ENCODE peak calls at places on chromosome 2, in four cellular contexts. One of them, this sample, is unnamed.

GRCh38 chr2:215137741-215138340 is 585 bp downstream of the ABCA12 start:
- DNase-seq in IMR-90: peak; percentile 42
- DNase-seq in H1: no peak
- DNase-seq in mesenchymal stem cell: peak; percentile 28
- DNase-seq in this sample: no peak

GRCh38 chr2:191343796-191344338 is 98.7 kb downstream of the MYO1B start:
- DNase-seq in IMR-90: no peak
- DNase-seq in mesenchymal stem cell: no peak
- DNase-seq in H1: no peak
- DNase-seq in this sample: no peak

GRCh38 chr2:14408695-14409094 is 223.8 kb upstream of the LRATD1 start:
- DNase-seq in IMR-90: no peak
- DNase-seq in H1: no peak
- DNase-seq in mesenchymal stem cell: no peak
- DNase-seq in this sample: no peak

GRCh38 chr2:159118859-159119510 is 150.5 kb downstream of the TANC1 start:
- DNase-seq in IMR-90: no peak
- DNase-seq in mesenchymal stem cell: no peak
- DNase-seq in H1: peak; percentile 10
- DNase-seq in this sample: no peak

GRCh38 chr2:121356058-121356640 is 71.1 kb upstream of the TFCP2L1 start:
- DNase-seq in IMR-90: peak; percentile 69
- DNase-seq in mesenchymal stem cell: peak; percentile 72
- DNase-seq in H1: peak; percentile 71
- DNase-seq in this sample: peak; percentile 84

GRCh38 chr2:172674034-172674967 is 61.3 kb upstream of the RAPGEF4 start:
- DNase-seq in IMR-90: no peak
- DNase-seq in H1: peak; percentile 89
- DNase-seq in mesenchymal stem cell: peak; percentile 43
- DNase-seq in this sample: peak; percentile 78

GRCh38 chr2:5932556-5933469 is 240.6 kb downstream of the SOX11 start:
- DNase-seq in H1: no peak
- DNase-seq in mesenchymal stem cell: no peak
- DNase-seq in IMR-90: no peak
- DNase-seq in this sample: no peak

GRCh38 chr2:144511945-144512344 is 8.0 kb downstream of the ZEB2 start:
- DNase-seq in IMR-90: no peak
- DNase-seq in H1: no peak
- DNase-seq in mesenchymal stem cell: no peak
- DNase-seq in this sample: no peak

GRCh38 chr2:143581989-143582719 is 452.9 kb downstream of the ARHGAP15 start:
- DNase-seq in mesenchymal stem cell: no peak
- DNase-seq in IMR-90: peak; percentile 52
- DNase-seq in H1: no peak
- DNase-seq in this sample: peak; percentile 18

GRCh38 chr2:23053580-23053979 is 331.4 kb upstream of the KLHL29 start:
- DNase-seq in mesenchymal stem cell: no peak
- DNase-seq in H1: no peak
- DNase-seq in IMR-90: no peak
- DNase-seq in this sample: no peak

GRCh38 chr2:28454016-28454930 is 41.6 kb upstream of the PLB1 start:
- DNase-seq in IMR-90: peak; percentile 45
- DNase-seq in H1: no peak
- DNase-seq in mesenchymal stem cell: no peak
- DNase-seq in this sample: no peak

GRCh38 chr2:134776836-134777235 is 58.0 kb upstream of the TMEM163 start:
- DNase-seq in mesenchymal stem cell: no peak
- DNase-seq in H1: no peak
- DNase-seq in IMR-90: no peak
- DNase-seq in this sample: no peak

GRCh38 chr2:171541202-171541884 is 19.1 kb downstream of the CYBRD1 start:
- DNase-seq in mesenchymal stem cell: no peak
- DNase-seq in IMR-90: no peak
- DNase-seq in H1: peak; percentile 73
- DNase-seq in this sample: peak; percentile 77

GRCh38 chr2:10497797-10498251 is 49.7 kb upstream of the ODC1 start:
- DNase-seq in mesenchymal stem cell: peak; percentile 83
- DNase-seq in H1: peak; percentile 43
- DNase-seq in IMR-90: peak; percentile 83
- DNase-seq in this sample: peak; percentile 58

GRCh38 chr2:33134086-33134763 is 187.5 kb downstream of the LTBP1 start:
- DNase-seq in IMR-90: peak; percentile 99
- DNase-seq in H1: no peak
- DNase-seq in mesenchymal stem cell: peak; percentile 96
- DNase-seq in this sample: no peak

GRCh38 chr2:15410884-15411283 is 150.2 kb downstream of the NBAS start:
- DNase-seq in H1: no peak
- DNase-seq in IMR-90: no peak
- DNase-seq in mesenchymal stem cell: no peak
- DNase-seq in this sample: no peak

GRCh38 chr2:40213071-40213470 is 238.8 kb downstream of the SLC8A1 start:
- DNase-seq in mesenchymal stem cell: peak; percentile 35
- DNase-seq in H1: no peak
- DNase-seq in IMR-90: peak; percentile 83
- DNase-seq in this sample: peak; percentile 28

GRCh38 chr2:191295088-191295487 is 49.9 kb downstream of the MYO1B start:
- DNase-seq in IMR-90: no peak
- DNase-seq in H1: no peak
- DNase-seq in mesenchymal stem cell: no peak
- DNase-seq in this sample: no peak

GRCh38 chr2:75098856-75099255 is 100.5 kb downstream of the TACR1 start:
- DNase-seq in H1: no peak
- DNase-seq in mesenchymal stem cell: peak; percentile 53
- DNase-seq in IMR-90: peak; percentile 31
- DNase-seq in this sample: peak; percentile 75

GRCh38 chr2:234981197-234982095 is 29.6 kb downstream of the SH3BP4 start:
- DNase-seq in IMR-90: peak; percentile 100
- DNase-seq in H1: peak; percentile 64
- DNase-seq in mesenchymal stem cell: peak; percentile 99
- DNase-seq in this sample: peak; percentile 99

GRCh38 chr2:46997884-46998283 is 82.3 kb upstream of the MCFD2 start:
- DNase-seq in IMR-90: no peak
- DNase-seq in H1: no peak
- DNase-seq in mesenchymal stem cell: no peak
- DNase-seq in this sample: no peak

GRCh38 chr2:140186201-140186775 is 1406.1 kb upstream of the NXPH2 start:
- DNase-seq in IMR-90: no peak
- DNase-seq in mesenchymal stem cell: no peak
- DNase-seq in H1: no peak
- DNase-seq in this sample: no peak

GRCh38 chr2:778680-779350 is 101.6 kb upstream of the TMEM18 start:
- DNase-seq in H1: no peak
- DNase-seq in IMR-90: no peak
- DNase-seq in mesenchymal stem cell: no peak
- DNase-seq in this sample: no peak

GRCh38 chr2:216936954-216937357 is 77.1 kb upstream of the TNP1 start:
- DNase-seq in IMR-90: no peak
- DNase-seq in H1: no peak
- DNase-seq in mesenchymal stem cell: peak; percentile 27
- DNase-seq in this sample: no peak

GRCh38 chr2:40192864-40193669 is 258.8 kb downstream of the SLC8A1 start:
- DNase-seq in mesenchymal stem cell: no peak
- DNase-seq in IMR-90: peak; percentile 37
- DNase-seq in H1: no peak
- DNase-seq in this sample: no peak

GRCh38 chr2:36352711-36353110 is 2.9 kb upstream of the CRIM1 start:
- DNase-seq in IMR-90: peak; percentile 83
- DNase-seq in mesenchymal stem cell: peak; percentile 69
- DNase-seq in H1: no peak
- DNase-seq in this sample: peak; percentile 73

GRCh38 chr2:6877402-6878305 is at the start of gene RSAD2:
- DNase-seq in mesenchymal stem cell: peak; percentile 58
- DNase-seq in H1: no peak
- DNase-seq in IMR-90: peak; percentile 16
- DNase-seq in this sample: no peak

GRCh38 chr2:142286618-142287017 is 155.8 kb upstream of the LRP1B start:
- DNase-seq in mesenchymal stem cell: no peak
- DNase-seq in IMR-90: no peak
- DNase-seq in H1: peak; percentile 55
- DNase-seq in this sample: peak; percentile 85

GRCh38 chr2:176814274-176814673 is 398.3 kb upstream of the HNRNPA3 start:
- DNase-seq in IMR-90: no peak
- DNase-seq in H1: no peak
- DNase-seq in mesenchymal stem cell: no peak
- DNase-seq in this sample: no peak

GRCh38 chr2:61640406-61640805 is 102.2 kb upstream of the XPO1 start:
- DNase-seq in mesenchymal stem cell: no peak
- DNase-seq in H1: no peak
- DNase-seq in IMR-90: peak; percentile 10
- DNase-seq in this sample: peak; percentile 94

GRCh38 chr2:156399224-156399949 is 36.8 kb upstream of the GPD2 start:
- DNase-seq in H1: no peak
- DNase-seq in mesenchymal stem cell: peak; percentile 72
- DNase-seq in IMR-90: peak; percentile 62
- DNase-seq in this sample: peak; percentile 29

GRCh38 chr2:171172980-171173542 is 12.4 kb upstream of the TLK1 start:
- DNase-seq in IMR-90: peak; percentile 48
- DNase-seq in mesenchymal stem cell: no peak
- DNase-seq in H1: no peak
- DNase-seq in this sample: no peak

GRCh38 chr2:176464886-176465564 is 195.8 kb downstream of the MTX2 start:
- DNase-seq in mesenchymal stem cell: no peak
- DNase-seq in IMR-90: no peak
- DNase-seq in H1: no peak
- DNase-seq in this sample: no peak

GRCh38 chr2:9237831-9238230 is 31.2 kb downstream of the ASAP2 start:
- DNase-seq in IMR-90: no peak
- DNase-seq in mesenchymal stem cell: no peak
- DNase-seq in H1: no peak
- DNase-seq in this sample: no peak
- H3K23ac ChIP-seq in IMR-90: peak overlapping the region; percentile 15
- H3K23ac ChIP-seq in mesenchymal stem cell: no peak overlapping the region
- H3K23ac ChIP-seq in H1: no peak overlapping the region
- H3K23ac ChIP-seq in this sample: no peak overlapping the region

GRCh38 chr2:111119004-111119846 is 1.5 kb upstream of the BCL2L11 start:
- DNase-seq in mesenchymal stem cell: peak; percentile 21
- DNase-seq in H1: peak; percentile 66
- DNase-seq in IMR-90: no peak
- DNase-seq in this sample: peak; percentile 28
- H3K23ac ChIP-seq in mesenchymal stem cell: peak overlapping the region; percentile 79
- H3K23ac ChIP-seq in H1: no peak overlapping the region
- H3K23ac ChIP-seq in IMR-90: no peak overlapping the region
- H3K23ac ChIP-seq in this sample: no peak overlapping the region

GRCh38 chr2:237254369-237254861 is 159.5 kb downstream of the COL6A3 start:
- DNase-seq in mesenchymal stem cell: peak; percentile 83
- DNase-seq in H1: no peak
- DNase-seq in IMR-90: peak; percentile 75
- DNase-seq in this sample: no peak
- H3K23ac ChIP-seq in mesenchymal stem cell: no peak overlapping the region
- H3K23ac ChIP-seq in H1: no peak overlapping the region
- H3K23ac ChIP-seq in IMR-90: peak overlapping the region; percentile 71
- H3K23ac ChIP-seq in this sample: no peak overlapping the region

DNA sequence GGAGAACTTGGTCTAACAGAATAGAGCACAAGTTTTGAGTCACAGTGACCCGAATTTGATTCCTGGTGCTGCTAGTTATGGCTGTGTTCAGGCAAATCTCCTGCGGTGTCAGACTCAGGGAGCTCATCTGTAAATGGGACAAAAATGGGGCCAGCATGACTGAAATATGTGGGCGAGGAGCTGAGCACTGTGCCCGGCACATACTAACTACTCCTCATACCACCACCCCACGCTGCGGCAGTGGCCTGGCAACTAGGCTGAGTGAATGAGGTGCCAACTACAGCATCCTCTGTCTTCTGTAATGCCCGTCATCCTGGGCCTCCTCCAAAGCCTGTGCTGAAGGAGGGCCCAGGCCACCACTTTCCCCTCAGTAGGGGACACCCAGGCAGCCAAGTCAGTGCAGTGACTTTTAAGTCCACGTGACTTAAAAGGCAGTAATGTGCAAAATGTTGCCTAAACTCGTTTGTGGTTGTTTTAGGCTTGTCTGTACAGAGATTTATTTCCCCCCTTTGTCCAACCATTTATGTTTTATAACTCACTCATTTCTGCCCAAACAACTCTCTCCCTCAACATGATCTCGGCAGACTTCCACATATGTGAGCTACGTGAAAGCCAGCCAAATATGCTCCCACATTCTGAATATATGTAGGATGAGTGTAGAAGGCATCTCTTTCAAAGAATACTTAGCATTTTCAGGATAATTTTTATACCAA is 773.7 kb downstream of the TSN start:
- DNase-seq in mesenchymal stem cell: no peak
- DNase-seq in IMR-90: no peak
- DNase-seq in H1: no peak
- DNase-seq in this sample: no peak
- H3K23ac ChIP-seq in mesenchymal stem cell: no peak overlapping the region
- H3K23ac ChIP-seq in IMR-90: no peak overlapping the region
- H3K23ac ChIP-seq in H1: no peak overlapping the region
- H3K23ac ChIP-seq in this sample: peak overlapping the region; percentile 4

GRCh38 chr2:208252766-208253492 is 1.9 kb downstream of the IDH1 start:
- DNase-seq in H1: no peak
- DNase-seq in mesenchymal stem cell: peak; percentile 16
- DNase-seq in IMR-90: no peak
- DNase-seq in this sample: no peak

GRCh38 chr2:208254871-208255556 is at the start of gene IDH1:
- DNase-seq in H1: peak; percentile 100
- DNase-seq in mesenchymal stem cell: peak; percentile 95
- DNase-seq in IMR-90: peak; percentile 89
- DNase-seq in this sample: peak; percentile 97

GRCh38 chr2:208255557-208256106 is 761 bp upstream of the IDH1 start:
- DNase-seq in IMR-90: no peak
- DNase-seq in H1: no peak
- DNase-seq in mesenchymal stem cell: no peak
- DNase-seq in this sample: no peak

GRCh38 chr2:208253518-208254117 is 1.3 kb downstream of the IDH1 start:
- DNase-seq in IMR-90: no peak
- DNase-seq in mesenchymal stem cell: no peak
- DNase-seq in H1: no peak
- DNase-seq in this sample: no peak

GRCh38 chr2:208254118-208254870 is 577 bp downstream of the IDH1 start:
- DNase-seq in mesenchymal stem cell: peak; percentile 86
- DNase-seq in IMR-90: peak; percentile 66
- DNase-seq in H1: peak; percentile 95
- DNase-seq in this sample: peak; percentile 96
- H3K23ac ChIP-seq in mesenchymal stem cell: peak overlapping the region; percentile 3
- H3K23ac ChIP-seq in IMR-90: peak overlapping the region; percentile 76
- H3K23ac ChIP-seq in H1: no peak overlapping the region
- H3K23ac ChIP-seq in this sample: peak overlapping the region; percentile 85

DNA sequence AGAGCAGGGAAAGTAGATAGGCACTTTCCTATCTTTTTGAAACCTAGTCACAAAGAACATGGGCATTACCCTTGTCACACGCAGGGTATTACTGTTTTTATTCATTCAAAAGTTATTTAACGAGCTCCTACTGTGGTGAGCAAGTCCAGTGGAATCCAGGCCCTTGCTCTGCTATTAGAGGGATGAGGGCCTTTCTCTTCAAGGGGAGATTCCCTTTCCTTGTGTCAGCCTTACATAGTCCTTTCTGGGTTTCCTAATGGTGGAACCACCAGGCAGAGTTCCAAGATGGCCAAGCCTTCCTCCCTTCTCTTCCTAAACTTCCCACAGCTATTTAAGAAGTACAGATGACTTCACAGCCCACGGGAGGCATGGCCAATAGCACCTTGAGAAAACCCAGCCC is 64.6 kb downstream of the SPTBN1 start:
- DNase-seq in mesenchymal stem cell: peak; percentile 91
- DNase-seq in H1: no peak
- DNase-seq in IMR-90: peak; percentile 96
- DNase-seq in this sample: no peak
- H3K23ac ChIP-seq in mesenchymal stem cell: no peak overlapping the region
- H3K23ac ChIP-seq in H1: no peak overlapping the region
- H3K23ac ChIP-seq in IMR-90: no peak overlapping the region
- H3K23ac ChIP-seq in this sample: no peak overlapping the region

This sample was measured in mesendoderm.